ENCODE peak calls at places on chromosome 6, in seven cellular contexts. P is SK-N-SH, Z is cardiac fibroblast, O is gastrocnemius medialis, M is breast epithelium, A is fibroblast of mammary gland, W is HCT116. B is an unnamed sample.
A peak's percentile ranks its signal among the peaks of the same experiment; 100 is the strongest.

GRCh38 chr6:137291441-137291840 is 72.3 kb upstream of the IFNGR1 start:
- DNase-seq in W (no peak), A (peak; percentile 74), Z (peak; percentile 71), O (peak; percentile 45), M (no peak), P (no peak), B (peak; percentile 14)

GRCh38 chr6:46262928-46263708 is 92.3 kb upstream of the ENPP5 start:
- DNase-seq in M (no peak), A (peak; percentile 51), P (no peak), O (no peak), W (no peak), Z (peak; percentile 31), B (no peak)

GRCh38 chr6:21500314-21500713 is 93.2 kb upstream of the SOX4 start:
- DNase-seq in W (no peak), P (no peak), Z (no peak), O (no peak), A (no peak), M (no peak), B (no peak)

GRCh38 chr6:31356946-31357466 is at the start of gene HLA-B:
- DNase-seq in M (peak; percentile 82), Z (peak; percentile 84), W (peak; percentile 47), O (peak; percentile 77), A (peak; percentile 70), P (peak; percentile 62), B (peak; percentile 95)

GRCh38 chr6:35497571-35498406 is 910 bp upstream of the TEAD3 start:
- DNase-seq in M (peak; percentile 71), P (peak; percentile 92), O (no peak), Z (peak; percentile 86), W (no peak), A (peak; percentile 85), B (peak; percentile 94)

GRCh38 chr6:139449611-139450000 is 75.2 kb upstream of the CITED2 start:
- DNase-seq in P (no peak), O (no peak), W (no peak), A (peak; percentile 41), M (no peak), Z (peak; percentile 71), B (peak; percentile 48)

GRCh38 chr6:9563996-9564395 is 850.9 kb downstream of the TFAP2A start:
- DNase-seq in M (no peak), A (no peak), O (no peak), Z (no peak), P (no peak), W (no peak), B (peak; percentile 81)

GRCh38 chr6:10478187-10479040 is 42.7 kb upstream of the GCNT2 start:
- DNase-seq in Z (peak; percentile 42), W (peak; percentile 41), P (peak; percentile 62), A (peak; percentile 46), M (no peak), O (no peak), B (peak; percentile 24)

GRCh38 chr6:100269189-100269588 is 195.5 kb downstream of the SIM1 start:
- DNase-seq in A (peak; percentile 72), Z (peak; percentile 77), O (no peak), W (no peak), M (no peak), P (no peak), B (peak; percentile 36)

GRCh38 chr6:44473870-44474631 is 86.5 kb downstream of the CDC5L start:
- DNase-seq in Z (no peak), A (no peak), M (no peak), W (no peak), P (no peak), O (no peak), B (no peak)

GRCh38 chr6:23414204-23414501 is 711.9 kb upstream of the NRSN1 start:
- DNase-seq in O (no peak), P (peak; percentile 26), A (peak; percentile 60), M (no peak), W (no peak), Z (peak; percentile 63), B (peak; percentile 23)

GRCh38 chr6:135213616-135214015 is 32.5 kb downstream of the MYB start:
- DNase-seq in A (no peak), O (no peak), M (no peak), P (no peak), W (no peak), Z (no peak), B (no peak)

GRCh38 chr6:11675610-11676009 is 103.0 kb downstream of the ADTRP start:
- DNase-seq in W (no peak), O (no peak), Z (no peak), M (no peak), P (no peak), A (no peak), B (no peak)

GRCh38 chr6:150652848-150653613 is 53.3 kb downstream of the PLEKHG1 start:
- DNase-seq in Z (no peak), O (no peak), W (no peak), P (no peak), A (peak; percentile 6), M (no peak), B (no peak)

GRCh38 chr6:3912366-3913076 is 63.3 kb downstream of the FAM50B start:
- DNase-seq in A (no peak), P (no peak), Z (no peak), W (no peak), M (no peak), O (peak; percentile 8), B (no peak)

GRCh38 chr6:28943557-28944411 is 20.0 kb upstream of the TRIM27 start:
- DNase-seq in P (peak; percentile 75), W (no peak), A (peak; percentile 84), Z (peak; percentile 82), O (peak; percentile 22), M (peak; percentile 76), B (peak; percentile 70)

GRCh38 chr6:158575550-158575949 is 15.7 kb downstream of the TMEM181 start:
- DNase-seq in A (no peak), W (no peak), O (no peak), P (no peak), M (no peak), Z (peak; percentile 47), B (no peak)

GRCh38 chr6:36692220-36692619 is 5.4 kb upstream of the RAB44 start:
- DNase-seq in P (no peak), M (no peak), W (no peak), Z (no peak), A (no peak), O (no peak), B (no peak)

GRCh38 chr6:43173496-43174262 is 2.6 kb downstream of the SRF start:
- DNase-seq in O (no peak), M (no peak), Z (no peak), A (no peak), W (no peak), P (no peak), B (no peak)
- H3K4me3 ChIP-seq in O (peak overlapping the region; percentile 88), M (peak overlapping the region; percentile 100), Z (peak overlapping the region; percentile 90), A (peak overlapping the region; percentile 85), W (peak overlapping the region; percentile 48), P (peak overlapping the region; percentile 84), B (peak overlapping the region; percentile 90)

DNA sequence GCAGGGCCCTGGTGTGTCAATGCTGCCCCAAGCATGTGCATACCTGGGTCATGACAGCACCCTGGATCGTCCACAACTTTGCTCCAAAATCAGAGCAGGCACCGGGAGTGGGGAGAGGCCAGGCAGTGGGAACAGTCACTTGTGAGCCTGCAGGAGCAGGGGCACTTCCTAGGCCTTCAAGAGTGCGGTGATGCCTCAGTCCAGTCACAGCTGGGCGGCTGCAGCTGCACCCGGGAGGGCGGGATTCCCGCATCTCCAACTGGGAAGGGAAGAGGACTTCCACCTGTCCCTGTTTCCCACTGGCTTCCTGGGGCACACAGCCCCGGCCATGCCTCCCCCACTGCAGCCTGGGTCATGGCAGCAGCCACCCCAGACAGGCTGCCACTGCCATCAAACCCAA is 191.3 kb upstream of the DEFB112 start:
- DNase-seq in Z (no peak), O (no peak), A (no peak), M (no peak), W (no peak), P (no peak), B (no peak)
- H3K4me3 ChIP-seq in Z (no peak overlapping the region), O (no peak overlapping the region), A (no peak overlapping the region), M (no peak overlapping the region), W (no peak overlapping the region), P (no peak overlapping the region), B (no peak overlapping the region)

GRCh38 chr6:129644567-129645015 is 65.4 kb downstream of the ARHGAP18 start:
- DNase-seq in W (peak; percentile 75), P (no peak), O (no peak), A (peak; percentile 45), Z (peak; percentile 79), M (no peak), B (peak; percentile 86)
- H3K4me3 ChIP-seq in W (peak overlapping the region; percentile 37), P (no peak overlapping the region), O (no peak overlapping the region), A (no peak overlapping the region), Z (no peak overlapping the region), M (no peak overlapping the region), B (peak overlapping the region; percentile 10)

GRCh38 chr6:41644297-41644879 is 6.1 kb downstream of the MDFI start:
- DNase-seq in O (peak; percentile 2), Z (no peak), A (no peak), P (no peak), M (no peak), W (no peak), B (no peak)
- H3K4me3 ChIP-seq in O (no peak overlapping the region), Z (no peak overlapping the region), A (no peak overlapping the region), P (no peak overlapping the region), M (no peak overlapping the region), W (no peak overlapping the region), B (no peak overlapping the region)

GRCh38 chr6:34226731-34227586 is 9.7 kb upstream of the HMGA1 start:
- DNase-seq in W (no peak), M (no peak), Z (no peak), P (peak; percentile 9), A (no peak), O (no peak), B (no peak)
- H3K4me3 ChIP-seq in W (peak overlapping the region; percentile 24), M (no peak overlapping the region), Z (no peak overlapping the region), P (no peak overlapping the region), A (no peak overlapping the region), O (no peak overlapping the region), B (no peak overlapping the region)

B was measured in fibroblast of villous mesenchyme.